ENCODE peak calls at places on chromosomes 3 and 15, in ten cellular contexts. W is type B pancreatic cell; Q is fibroblast of villous mesenchyme; T is CD4-positive, alpha-beta T cell; J is endothelial cell; N is heart left ventricle; U is transverse colon; L is WTC11; X is cardiac muscle cell; O is fibroblast of pulmonary artery. B is an unnamed sample.

GRCh38 chr3:150083653-150084037 is 113.0 kb upstream of the PFN2 start:
- DNase-seq in W (no peak), Q (no peak), T (no peak), J (no peak), N (no peak), U (peak; percentile 14), L (no peak), X (no peak), O (peak; percentile 41), B (no peak)

GRCh38 chr3:75342425-75342824 is 321.7 kb upstream of the FRG2C start:
- DNase-seq in W (no peak), Q (no peak), T (no peak), J (no peak), N (no peak), U (no peak), L (no peak), X (no peak), O (no peak), B (no peak)

GRCh38 chr15:47398115-47398514 is 319.2 kb upstream of the SEMA6D start:
- DNase-seq in W (no peak), Q (no peak), T (no peak), J (no peak), N (no peak), U (no peak), L (no peak), X (no peak), O (no peak), B (no peak)

GRCh38 chr3:52197499-52197841 is 490 bp upstream of the ALAS1 start:
- DNase-seq in W (no peak), Q (no peak), T (no peak), J (no peak), N (no peak), U (no peak), L (no peak), X (no peak), O (no peak), B (no peak)

GRCh38 chr3:126746395-126747177 is 42.5 kb downstream of the CHCHD6 start:
- DNase-seq in W (no peak), Q (peak; percentile 28), T (no peak), J (no peak), N (no peak), U (no peak), L (no peak), X (peak; percentile 90), O (peak; percentile 72), B (peak; percentile 70)

GRCh38 chr15:70788114-70789049 is 25.0 kb upstream of the UACA start:
- DNase-seq in W (no peak), Q (peak; percentile 98), T (no peak), J (no peak), N (no peak), U (no peak), L (no peak), X (no peak), O (peak; percentile 46), B (no peak)

GRCh38 chr15:59372352-59373211 is at the start of gene MYO1E:
- DNase-seq in W (peak; percentile 87), Q (peak; percentile 98), T (no peak), J (peak; percentile 76), N (peak; percentile 88), U (peak; percentile 92), L (peak; percentile 91), X (peak; percentile 97), O (peak; percentile 98), B (peak; percentile 95)

GRCh38 chr3:122484985-122485384 is 29.8 kb downstream of the KPNA1 start:
- DNase-seq in W (no peak), Q (peak; percentile 76), T (no peak), J (no peak), N (no peak), U (no peak), L (no peak), X (no peak), O (peak; percentile 65), B (peak; percentile 12)

GRCh38 chr3:115068799-115069198 is 78.3 kb downstream of the ZBTB20 start:
- DNase-seq in W (no peak), Q (no peak), T (no peak), J (no peak), N (no peak), U (no peak), L (no peak), X (no peak), O (peak; percentile 22), B (no peak)

GRCh38 chr15:44801368-44801767 is 65.0 kb downstream of the TRIM69 start:
- DNase-seq in W (no peak), Q (peak; percentile 23), T (no peak), J (no peak), N (no peak), U (no peak), L (no peak), X (no peak), O (peak; percentile 46), B (no peak)

GRCh38 chr3:113132571-113132996 is 78.8 kb upstream of the BOC start:
- DNase-seq in W (no peak), Q (peak; percentile 40), T (no peak), J (no peak), N (no peak), U (no peak), L (no peak), X (no peak), O (no peak), B (no peak)

GRCh38 chr3:121748638-121749275 is 784 bp downstream of the GOLGB1 start:
- DNase-seq in W (no peak), Q (peak; percentile 57), T (no peak), J (no peak), N (no peak), U (peak; percentile 78), L (no peak), X (peak; percentile 75), O (peak; percentile 65), B (peak; percentile 60)

GRCh38 chr3:16809482-16809881 is 75.3 kb upstream of the PLCL2 start:
- DNase-seq in W (no peak), Q (no peak), T (no peak), J (no peak), N (no peak), U (no peak), L (no peak), X (no peak), O (no peak), B (no peak)

GRCh38 chr3:16810013-16810412 is 74.7 kb upstream of the PLCL2 start:
- DNase-seq in W (no peak), Q (no peak), T (no peak), J (no peak), N (no peak), U (no peak), L (no peak), X (no peak), O (peak; percentile 13), B (no peak)

GRCh38 chr3:16807441-16807840 is 77.3 kb upstream of the PLCL2 start:
- DNase-seq in W (no peak), Q (peak; percentile 23), T (no peak), J (no peak), N (no peak), U (no peak), L (no peak), X (no peak), O (peak; percentile 70), B (no peak)

GRCh38 chr3:16807981-16808380 is 76.8 kb upstream of the PLCL2 start:
- DNase-seq in W (no peak), Q (no peak), T (no peak), J (no peak), N (no peak), U (no peak), L (no peak), X (no peak), O (peak; percentile 19), B (no peak)

GRCh38 chr3:16808393-16809107 is 76.2 kb upstream of the PLCL2 start:
- DNase-seq in W (no peak), Q (no peak), T (no peak), J (no peak), N (no peak), U (no peak), L (no peak), X (no peak), O (no peak), B (no peak)
- TF ChIP-seq CTCF in W (no peak), Q (no peak), T (peak; percentile 27), J (no peak), N (no peak), U (no peak), L (no peak), X (no peak), O (no peak), B (no peak)

GRCh38 chr3:11271986-11272904 is at the start of gene ATG7:
- DNase-seq in W (peak; percentile 98), Q (peak; percentile 97), T (peak; percentile 92), J (peak; percentile 98), N (peak; percentile 99), U (peak; percentile 98), L (peak; percentile 98), X (peak; percentile 98), O (peak; percentile 98), B (peak; percentile 96)
- TF ChIP-seq CTCF in W (no peak), Q (peak; percentile 8), T (no peak), J (no peak), N (peak; percentile 25), U (peak; percentile 54), L (no peak), X (no peak), O (no peak), B (no peak)

GRCh38 chr3:29156071-29156715 is 124.7 kb upstream of the RBMS3 start:
- DNase-seq in W (no peak), Q (no peak), T (no peak), J (no peak), N (no peak), U (no peak), L (peak; percentile 35), X (peak; percentile 60), O (peak; percentile 19), B (no peak)

GRCh38 chr3:29153811-29154210 is 127.1 kb upstream of the RBMS3 start:
- DNase-seq in W (no peak), Q (no peak), T (no peak), J (no peak), N (no peak), U (no peak), L (no peak), X (no peak), O (peak; percentile 26), B (no peak)

GRCh38 chr3:29152379-29152778 is 128.5 kb upstream of the RBMS3 start:
- DNase-seq in W (no peak), Q (peak; percentile 62), T (no peak), J (no peak), N (no peak), U (no peak), L (peak; percentile 27), X (no peak), O (no peak), B (no peak)
- TF ChIP-seq CTCF in W (no peak), Q (peak; percentile 17), T (no peak), J (no peak), N (no peak), U (no peak), L (no peak), X (no peak), O (no peak), B (no peak)

DNA sequence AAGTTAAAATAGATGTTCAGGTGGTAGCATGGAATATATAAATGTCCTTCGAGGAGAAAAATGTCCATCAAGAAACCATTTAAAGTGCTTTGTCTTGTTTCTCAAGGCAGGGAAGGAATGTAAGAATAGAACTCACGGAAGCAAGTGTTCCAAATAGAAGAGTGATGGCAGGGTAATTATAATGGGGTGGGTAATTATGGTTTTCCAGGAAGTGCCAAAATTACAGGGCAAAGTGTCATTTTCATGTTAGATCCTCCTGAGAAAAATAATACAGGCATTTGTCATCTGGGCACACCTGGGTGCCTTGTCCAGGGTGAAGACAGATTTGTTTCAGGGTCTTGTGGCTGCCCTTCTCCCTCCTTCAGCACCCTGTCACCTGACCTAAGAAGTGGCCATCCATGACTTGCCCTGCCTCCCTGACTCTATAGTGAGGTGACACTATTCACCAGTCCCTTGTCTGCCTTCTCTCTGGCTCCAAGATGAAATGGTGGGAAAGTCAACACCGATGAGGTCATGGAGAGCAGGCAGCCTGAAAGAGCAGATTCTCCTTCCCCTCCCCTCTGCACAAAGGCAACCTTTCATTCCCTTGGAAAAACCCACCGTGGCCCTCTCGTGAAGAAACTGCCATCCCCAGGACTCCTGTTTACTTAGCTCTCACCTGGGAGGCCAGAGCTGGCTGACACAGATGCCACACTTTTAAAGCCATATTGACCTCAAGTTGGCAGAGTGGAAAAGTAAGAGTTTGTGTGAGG is 45.1 kb upstream of the AMOTL2 start:
- DNase-seq in W (no peak), Q (no peak), T (no peak), J (no peak), N (no peak), U (no peak), L (no peak), X (no peak), O (no peak), B (peak; percentile 69)
- TF ChIP-seq CTCF in W (no peak), Q (no peak), T (no peak), J (no peak), N (no peak), U (no peak), L (no peak), X (no peak), O (no peak), B (no peak)